ENCODE peak calls at places on chromosomes 13 and 19, in ten cellular contexts. R is mucosa of descending colon, Y is tibial artery, P is fibroblast of pulmonary artery, C is left ventricle myocardium inferior, K is brain microvascular endothelial cell, D is foreskin fibroblast, F is spleen, T is IMR-90, L is Peyer's patch. N is an unnamed sample.

GRCh38 chr13:44810067-44810840 is 179.0 kb downstream of the NUFIP1 start:
- DNase-seq in T (no peak), C (no peak), K (peak; percentile 44), L (no peak), F (no peak), R (peak; percentile 71), Y (no peak), D (no peak), P (peak; percentile 48), N (no peak)

GRCh38 chr19:54882758-54883157 is 8.7 kb downstream of the FCAR start:
- DNase-seq in Y (no peak), L (no peak), C (no peak), F (no peak), D (no peak), K (no peak), T (no peak), R (no peak), P (no peak), N (no peak)

GRCh38 chr13:71278512-71278911 is 588.5 kb downstream of the DACH1 start:
- DNase-seq in F (no peak), P (no peak), Y (no peak), R (no peak), K (no peak), T (no peak), L (no peak), D (no peak), C (no peak), N (no peak)

GRCh38 chr13:77040835-77041234 is 13.9 kb upstream of the FBXL3 start:
- DNase-seq in P (no peak), T (no peak), Y (no peak), D (no peak), L (no peak), F (no peak), K (no peak), R (no peak), C (no peak), N (no peak)

GRCh38 chr19:58578430-58578925 is 5.3 kb upstream of the MZF1 start:
- DNase-seq in D (no peak), Y (peak; percentile 28), K (no peak), T (no peak), R (no peak), P (no peak), L (no peak), C (no peak), F (no peak), N (no peak)

GRCh38 chr13:44402902-44403719 is 29.5 kb downstream of the SERP2 start:
- DNase-seq in L (no peak), R (peak; percentile 62), F (peak; percentile 23), Y (no peak), D (no peak), C (no peak), T (no peak), K (no peak), P (no peak), N (no peak)

GRCh38 chr19:32407004-32407992 is 1.7 kb downstream of the DPY19L3 start:
- DNase-seq in T (peak; percentile 37), Y (no peak), P (peak; percentile 88), F (no peak), K (peak; percentile 12), C (no peak), R (no peak), D (peak; percentile 76), L (no peak), N (no peak)

GRCh38 chr19:51541458-51542357 is 10.2 kb upstream of the SIGLEC6 start:
- DNase-seq in T (no peak), L (no peak), C (no peak), F (no peak), K (no peak), P (no peak), Y (no peak), R (no peak), D (no peak), N (no peak)

GRCh38 chr19:3175761-3176714 is 2.5 kb upstream of the S1PR4 start:
- DNase-seq in R (peak; percentile 90), K (no peak), C (no peak), D (peak; percentile 78), Y (no peak), P (peak; percentile 51), L (peak; percentile 25), F (no peak), T (peak; percentile 65), N (peak; percentile 62)

DNA sequence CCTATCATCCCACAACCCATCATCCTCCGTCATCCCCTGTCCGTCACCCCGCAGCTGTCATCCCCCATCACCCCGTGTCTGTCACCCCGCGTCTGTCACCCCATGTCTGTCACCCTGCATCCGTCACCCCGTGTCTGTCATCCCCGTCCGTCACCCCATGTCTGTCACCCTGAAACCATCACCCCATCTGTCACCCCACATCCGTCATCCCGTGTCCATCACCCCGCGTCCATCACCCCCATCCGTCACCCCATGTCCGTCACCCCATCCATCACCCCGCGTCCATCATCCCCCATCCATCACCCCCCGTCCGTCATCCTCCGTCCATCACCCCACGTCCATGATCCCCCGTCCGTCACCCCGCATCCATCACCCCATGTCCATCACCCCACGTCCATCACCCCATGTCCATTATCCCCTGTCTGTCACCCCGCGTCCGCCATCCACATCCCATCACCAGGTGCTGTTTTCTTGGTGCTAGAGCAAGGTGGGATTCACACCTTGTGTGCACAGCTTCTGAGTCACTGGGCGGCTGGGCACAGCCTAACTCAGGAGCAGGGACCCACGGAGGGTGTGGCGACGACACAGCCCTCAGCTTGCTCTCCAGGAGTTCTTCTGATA is 24.2 kb downstream of the RASA3 start:
- DNase-seq in C (no peak), L (no peak), R (peak; percentile 1), Y (peak; percentile 48), D (no peak), F (peak; percentile 67), K (no peak), P (no peak), T (no peak), N (no peak)
- H3K4me3 ChIP-seq in C (no peak overlapping the region), L (no peak overlapping the region), R (no peak overlapping the region), Y (no peak overlapping the region), D (no peak overlapping the region), F (no peak overlapping the region), K (no peak overlapping the region), P (no peak overlapping the region), T (no peak overlapping the region), N (peak overlapping the region; percentile 13)

GRCh38 chr13:50729177-50729576 is 114.3 kb downstream of the DLEU7 start:
- DNase-seq in Y (no peak), T (no peak), C (no peak), D (no peak), L (no peak), K (no peak), P (no peak), R (no peak), F (no peak), N (no peak)
- TF ChIP-seq CTCF in Y (no peak), T (no peak), C (no peak), D (no peak), L (no peak), K (no peak), P (no peak), R (no peak), F (no peak), N (no peak)

DNA sequence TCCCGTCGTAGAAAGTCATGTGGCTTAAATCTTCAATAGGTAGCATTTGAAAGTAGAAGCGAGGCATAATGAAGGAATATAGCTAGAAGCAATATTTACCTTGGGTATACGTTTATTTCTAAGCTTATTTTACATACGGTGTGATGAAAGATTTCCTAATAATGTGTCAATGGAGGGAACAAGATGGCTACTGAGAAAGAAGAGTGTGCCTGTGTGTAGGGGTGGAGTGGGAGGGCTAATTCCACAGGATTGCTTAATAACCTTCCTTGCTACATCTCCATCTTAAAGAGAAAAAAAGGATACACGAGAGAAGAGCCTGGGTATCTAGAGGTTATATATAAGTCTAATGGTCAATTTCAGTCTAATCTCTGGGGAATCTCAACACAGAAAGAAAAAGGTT is 2.0 kb downstream of the SPART start:
- DNase-seq in P (peak; percentile 88), Y (no peak), K (no peak), D (peak; percentile 80), C (no peak), T (peak; percentile 70), L (no peak), R (no peak), F (no peak), N (no peak)
- H3K4me3 ChIP-seq in P (peak overlapping the region; percentile 92), Y (peak overlapping the region; percentile 79), K (peak overlapping the region; percentile 82), D (peak overlapping the region; percentile 92), C (peak overlapping the region; percentile 81), T (no peak overlapping the region), L (no peak overlapping the region), R (no peak overlapping the region), F (no peak overlapping the region), N (peak overlapping the region; percentile 66)

GRCh38 chr13:26499209-26499601 is 58.3 kb upstream of the WASF3 start:
- DNase-seq in P (no peak), T (no peak), Y (no peak), C (no peak), D (no peak), F (no peak), L (no peak), R (no peak), K (no peak), N (no peak)

GRCh38 chr13:26498524-26499208 is 58.8 kb upstream of the WASF3 start:
- DNase-seq in P (peak; percentile 14), T (peak; percentile 43), L (no peak), K (peak; percentile 42), F (no peak), C (no peak), D (peak; percentile 28), R (no peak), Y (no peak), N (no peak)

GRCh38 chr13:26503826-26504594 is 53.5 kb upstream of the WASF3 start:
- DNase-seq in R (no peak), F (no peak), Y (no peak), T (no peak), D (no peak), K (no peak), C (no peak), L (no peak), P (no peak), N (no peak)

GRCh38 chr13:26500618-26501320 is 56.7 kb upstream of the WASF3 start:
- DNase-seq in T (no peak), D (no peak), K (no peak), Y (no peak), R (no peak), C (no peak), F (no peak), L (no peak), P (no peak), N (no peak)

DNA sequence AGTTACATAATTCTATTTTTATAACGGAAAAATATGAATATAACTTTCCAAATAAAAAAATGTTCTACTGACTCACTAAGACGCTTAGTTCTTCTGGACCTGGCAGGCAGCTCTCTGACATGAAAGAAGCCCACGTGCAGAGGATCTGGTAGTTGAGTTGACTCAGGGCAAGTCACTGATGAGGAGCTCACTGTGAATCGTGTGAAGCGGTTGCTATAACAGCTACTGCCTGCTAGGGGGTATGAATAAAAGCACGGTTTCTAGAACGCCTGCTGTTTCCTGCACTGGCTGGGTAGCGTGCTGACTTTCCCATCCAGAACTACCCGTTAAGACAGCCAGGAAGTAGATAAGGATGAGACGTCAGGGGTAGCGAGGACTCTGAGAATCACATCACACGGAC is 54.7 kb upstream of the WASF3 start:
- DNase-seq in Y (no peak), L (no peak), P (peak; percentile 77), R (no peak), C (no peak), T (peak; percentile 96), F (no peak), K (peak; percentile 96), D (peak; percentile 64), N (peak; percentile 36)
- TF ChIP-seq CTCF in Y (no peak), L (no peak), P (peak; percentile 31), R (no peak), C (peak; percentile 12), T (peak; percentile 29), F (no peak), K (peak; percentile 41), D (peak; percentile 11), N (no peak)

N was measured in HFF-Myc.